ENCODE peak calls at places on chromosomes 1 and 21, in eight cellular contexts. One of them, this sample, is unnamed.

GRCh38 chr1:64983110-64983509 is 16.8 kb upstream of the JAK1 start:
- DNase-seq in SK-N-MC: no peak
- DNase-seq in AML-193: no peak
- DNase-seq in NCI-H1436: no peak
- DNase-seq in HEK293T: peak; percentile 53
- DNase-seq in stimulated activated CD4-positive, alpha-beta T cell treated with anti-CD3 and anti-CD28 coated beads, Interleukin-1b, Interleukin-23, amount 100 ng/mL, for 4 hours: no peak
- DNase-seq in activated CD4-positive, alpha-beta T cell treated with anti-CD3 and anti-CD28 coated beads, Interleukin-2, amount 10 ng/mL, durations not matched to agents 7 days and 5 days: no peak
- DNase-seq in pancreas: no peak
- DNase-seq in this sample: no peak

GRCh38 chr1:71785470-71785869 is 496.9 kb downstream of the NEGR1 start:
- DNase-seq in NCI-H1436: no peak
- DNase-seq in SK-N-MC: no peak
- DNase-seq in HEK293T: no peak
- DNase-seq in activated CD4-positive, alpha-beta T cell treated with anti-CD3 and anti-CD28 coated beads, Interleukin-2, amount 10 ng/mL, durations not matched to agents 7 days and 5 days: no peak
- DNase-seq in pancreas: peak; percentile 43
- DNase-seq in AML-193: no peak
- DNase-seq in stimulated activated CD4-positive, alpha-beta T cell treated with anti-CD3 and anti-CD28 coated beads, Interleukin-1b, Interleukin-23, amount 100 ng/mL, for 4 hours: no peak
- DNase-seq in this sample: no peak

GRCh38 chr21:27329255-27329851 is 362.5 kb upstream of the ADAMTS5 start:
- DNase-seq in stimulated activated CD4-positive, alpha-beta T cell treated with anti-CD3 and anti-CD28 coated beads, Interleukin-1b, Interleukin-23, amount 100 ng/mL, for 4 hours: no peak
- DNase-seq in HEK293T: no peak
- DNase-seq in SK-N-MC: no peak
- DNase-seq in activated CD4-positive, alpha-beta T cell treated with anti-CD3 and anti-CD28 coated beads, Interleukin-2, amount 10 ng/mL, durations not matched to agents 7 days and 5 days: no peak
- DNase-seq in AML-193: no peak
- DNase-seq in pancreas: no peak
- DNase-seq in NCI-H1436: no peak
- DNase-seq in this sample: no peak

GRCh38 chr1:96487404-96487803 is 234.2 kb upstream of the PTBP2 start:
- DNase-seq in SK-N-MC: no peak
- DNase-seq in pancreas: no peak
- DNase-seq in NCI-H1436: no peak
- DNase-seq in activated CD4-positive, alpha-beta T cell treated with anti-CD3 and anti-CD28 coated beads, Interleukin-2, amount 10 ng/mL, durations not matched to agents 7 days and 5 days: no peak
- DNase-seq in HEK293T: no peak
- DNase-seq in stimulated activated CD4-positive, alpha-beta T cell treated with anti-CD3 and anti-CD28 coated beads, Interleukin-1b, Interleukin-23, amount 100 ng/mL, for 4 hours: no peak
- DNase-seq in AML-193: no peak
- DNase-seq in this sample: no peak

GRCh38 chr1:64581786-64582185 is 111.9 kb downstream of the CACHD1 start:
- DNase-seq in SK-N-MC: no peak
- DNase-seq in HEK293T: no peak
- DNase-seq in activated CD4-positive, alpha-beta T cell treated with anti-CD3 and anti-CD28 coated beads, Interleukin-2, amount 10 ng/mL, durations not matched to agents 7 days and 5 days: no peak
- DNase-seq in stimulated activated CD4-positive, alpha-beta T cell treated with anti-CD3 and anti-CD28 coated beads, Interleukin-1b, Interleukin-23, amount 100 ng/mL, for 4 hours: no peak
- DNase-seq in pancreas: no peak
- DNase-seq in AML-193: no peak
- DNase-seq in NCI-H1436: no peak
- DNase-seq in this sample: no peak

GRCh38 chr21:44540741-44541288 is 820 bp upstream of the KRTAP10-1 start:
- DNase-seq in activated CD4-positive, alpha-beta T cell treated with anti-CD3 and anti-CD28 coated beads, Interleukin-2, amount 10 ng/mL, durations not matched to agents 7 days and 5 days: no peak
- DNase-seq in AML-193: no peak
- DNase-seq in stimulated activated CD4-positive, alpha-beta T cell treated with anti-CD3 and anti-CD28 coated beads, Interleukin-1b, Interleukin-23, amount 100 ng/mL, for 4 hours: no peak
- DNase-seq in pancreas: no peak
- DNase-seq in HEK293T: no peak
- DNase-seq in SK-N-MC: no peak
- DNase-seq in NCI-H1436: no peak
- DNase-seq in this sample: no peak

GRCh38 chr1:88916883-88917282 is 25.5 kb upstream of the GTF2B start:
- DNase-seq in HEK293T: no peak
- DNase-seq in NCI-H1436: no peak
- DNase-seq in AML-193: no peak
- DNase-seq in SK-N-MC: no peak
- DNase-seq in activated CD4-positive, alpha-beta T cell treated with anti-CD3 and anti-CD28 coated beads, Interleukin-2, amount 10 ng/mL, durations not matched to agents 7 days and 5 days: no peak
- DNase-seq in pancreas: no peak
- DNase-seq in stimulated activated CD4-positive, alpha-beta T cell treated with anti-CD3 and anti-CD28 coated beads, Interleukin-1b, Interleukin-23, amount 100 ng/mL, for 4 hours: no peak
- DNase-seq in this sample: no peak

GRCh38 chr1:109933856-109934711 is 23.4 kb downstream of the CSF1 start:
- DNase-seq in NCI-H1436: no peak
- DNase-seq in SK-N-MC: no peak
- DNase-seq in activated CD4-positive, alpha-beta T cell treated with anti-CD3 and anti-CD28 coated beads, Interleukin-2, amount 10 ng/mL, durations not matched to agents 7 days and 5 days: no peak
- DNase-seq in AML-193: peak; percentile 22
- DNase-seq in HEK293T: no peak
- DNase-seq in stimulated activated CD4-positive, alpha-beta T cell treated with anti-CD3 and anti-CD28 coated beads, Interleukin-1b, Interleukin-23, amount 100 ng/mL, for 4 hours: no peak
- DNase-seq in pancreas: no peak
- DNase-seq in this sample: no peak

GRCh38 chr1:209542585-209542984 is 40.9 kb upstream of the CAMK1G start:
- DNase-seq in stimulated activated CD4-positive, alpha-beta T cell treated with anti-CD3 and anti-CD28 coated beads, Interleukin-1b, Interleukin-23, amount 100 ng/mL, for 4 hours: no peak
- DNase-seq in pancreas: no peak
- DNase-seq in NCI-H1436: no peak
- DNase-seq in SK-N-MC: no peak
- DNase-seq in AML-193: no peak
- DNase-seq in HEK293T: no peak
- DNase-seq in activated CD4-positive, alpha-beta T cell treated with anti-CD3 and anti-CD28 coated beads, Interleukin-2, amount 10 ng/mL, durations not matched to agents 7 days and 5 days: no peak
- DNase-seq in this sample: no peak

GRCh38 chr1:217542136-217542777 is 88.6 kb downstream of the GPATCH2 start:
- DNase-seq in HEK293T: no peak
- DNase-seq in NCI-H1436: no peak
- DNase-seq in activated CD4-positive, alpha-beta T cell treated with anti-CD3 and anti-CD28 coated beads, Interleukin-2, amount 10 ng/mL, durations not matched to agents 7 days and 5 days: no peak
- DNase-seq in stimulated activated CD4-positive, alpha-beta T cell treated with anti-CD3 and anti-CD28 coated beads, Interleukin-1b, Interleukin-23, amount 100 ng/mL, for 4 hours: no peak
- DNase-seq in AML-193: no peak
- DNase-seq in SK-N-MC: no peak
- DNase-seq in pancreas: no peak
- DNase-seq in this sample: no peak

GRCh38 chr1:81912383-81912782 is 111.6 kb downstream of the ADGRL2 start:
- DNase-seq in AML-193: no peak
- DNase-seq in NCI-H1436: peak; percentile 29
- DNase-seq in stimulated activated CD4-positive, alpha-beta T cell treated with anti-CD3 and anti-CD28 coated beads, Interleukin-1b, Interleukin-23, amount 100 ng/mL, for 4 hours: no peak
- DNase-seq in pancreas: no peak
- DNase-seq in SK-N-MC: no peak
- DNase-seq in HEK293T: no peak
- DNase-seq in activated CD4-positive, alpha-beta T cell treated with anti-CD3 and anti-CD28 coated beads, Interleukin-2, amount 10 ng/mL, durations not matched to agents 7 days and 5 days: no peak
- DNase-seq in this sample: no peak

GRCh38 chr1:205481279-205481617 is 23.2 kb upstream of the CDK18 start:
- DNase-seq in AML-193: no peak
- DNase-seq in HEK293T: no peak
- DNase-seq in pancreas: no peak
- DNase-seq in NCI-H1436: no peak
- DNase-seq in SK-N-MC: no peak
- DNase-seq in stimulated activated CD4-positive, alpha-beta T cell treated with anti-CD3 and anti-CD28 coated beads, Interleukin-1b, Interleukin-23, amount 100 ng/mL, for 4 hours: no peak
- DNase-seq in activated CD4-positive, alpha-beta T cell treated with anti-CD3 and anti-CD28 coated beads, Interleukin-2, amount 10 ng/mL, durations not matched to agents 7 days and 5 days: no peak
- DNase-seq in this sample: no peak